ENCODE peak calls at places on chromosomes 12 and 14, in seven cellular contexts. T is neuronal stem cell, H is H1, A is mesendoderm, N is IMR-90, M is mesenchymal stem cell, E is trophoblast cell. Y is an unnamed sample.

GRCh38 chr14:64806862-64807495 is 72.7 kb downstream of the SPTB start:
- DNase-seq in T (no peak), H (no peak), A (no peak), N (no peak), M (no peak), E (no peak), Y (no peak)

GRCh38 chr14:61695695-61696527 is 598 bp downstream of the HIF1A start:
- DNase-seq in T (peak; percentile 76), H (no peak), A (peak; percentile 81), N (peak; percentile 47), M (peak; percentile 66), E (peak; percentile 70), Y (peak; percentile 62)

GRCh38 chr12:100797786-100798580 is 3.4 kb downstream of the ANO4 start:
- DNase-seq in T (no peak), H (no peak), A (no peak), N (no peak), M (no peak), E (no peak), Y (no peak)

GRCh38 chr12:64665506-64665905 is 55.2 kb downstream of the RASSF3 start:
- DNase-seq in T (no peak), H (no peak), A (peak; percentile 82), N (no peak), M (peak; percentile 70), E (no peak), Y (peak; percentile 61)

GRCh38 chr14:49995162-49995561 is 102.3 kb downstream of the ARF6 start:
- DNase-seq in T (no peak), H (no peak), A (no peak), N (peak; percentile 39), M (no peak), E (peak; percentile 82), Y (no peak)

GRCh38 chr12:118773956-118774723 is 207.2 kb upstream of the SRRM4 start:
- DNase-seq in T (peak; percentile 94), H (peak; percentile 82), A (peak; percentile 89), N (no peak), M (no peak), E (no peak), Y (peak; percentile 99)

GRCh38 chr14:71711619-71712018 is 220.6 kb upstream of the RGS6 start:
- DNase-seq in T (peak; percentile 26), H (no peak), A (no peak), N (peak; percentile 94), M (no peak), E (peak; percentile 58), Y (no peak)

GRCh38 chr14:68548194-68549056 is 244.4 kb downstream of the ZFP36L1 start:
- DNase-seq in T (peak; percentile 51), H (no peak), A (peak; percentile 68), N (peak; percentile 98), M (peak; percentile 99), E (peak; percentile 95), Y (no peak)

GRCh38 chr12:112347521-112347920 is 34.7 kb downstream of the HECTD4 start:
- DNase-seq in T (no peak), H (no peak), A (no peak), N (peak; percentile 99), M (peak; percentile 53), E (peak; percentile 27), Y (no peak)

GRCh38 chr14:100065161-100065871 is at the start of gene EVL:
- DNase-seq in T (no peak), H (no peak), A (no peak), N (no peak), M (no peak), E (no peak), Y (no peak)

GRCh38 chr12:2691001-2691339 is 103.8 kb upstream of the FKBP4 start:
- DNase-seq in T (peak; percentile 38), H (no peak), A (peak; percentile 71), N (peak; percentile 7), M (peak; percentile 66), E (peak; percentile 39), Y (peak; percentile 82)

GRCh38 chr14:100762089-100762515 is 35.4 kb downstream of the DLK1 start:
- DNase-seq in T (no peak), H (no peak), A (no peak), N (peak; percentile 44), M (peak; percentile 85), E (no peak), Y (no peak)

GRCh38 chr14:23154876-23155587 is 28.4 kb downstream of the SLC7A8 start:
- DNase-seq in T (no peak), H (no peak), A (peak; percentile 92), N (peak; percentile 89), M (peak; percentile 89), E (no peak), Y (peak; percentile 80)

GRCh38 chr12:120047072-120047471 is 58.0 kb downstream of the BICDL1 start:
- DNase-seq in T (no peak), H (no peak), A (no peak), N (no peak), M (no peak), E (no peak), Y (no peak)

GRCh38 chr14:96824283-96824682 is 27.1 kb downstream of the VRK1 start:
- DNase-seq in T (no peak), H (no peak), A (no peak), N (peak; percentile 83), M (peak; percentile 49), E (peak; percentile 29), Y (no peak)

GRCh38 chr12:93624595-93625294 is 52.3 kb downstream of the SOCS2 start:
- DNase-seq in T (no peak), H (no peak), A (peak; percentile 82), N (peak; percentile 98), M (peak; percentile 98), E (peak; percentile 73), Y (peak; percentile 5)

GRCh38 chr14:90446405-90446804 is 49.6 kb downstream of the CALM1 start:
- DNase-seq in T (no peak), H (no peak), A (no peak), N (no peak), M (no peak), E (peak; percentile 37), Y (no peak)

GRCh38 chr12:117884161-117884560 is 84.6 kb downstream of the KSR2 start:
- DNase-seq in T (no peak), H (no peak), A (no peak), N (no peak), M (no peak), E (no peak), Y (no peak)

GRCh38 chr12:101695698-101696097 is 1.7 kb upstream of the CHPT1 start:
- DNase-seq in T (no peak), H (no peak), A (no peak), N (peak; percentile 59), M (peak; percentile 26), E (peak; percentile 48), Y (no peak)

GRCh38 chr12:125079943-125080645 is 14.9 kb downstream of the AACS start:
- DNase-seq in T (no peak), H (no peak), A (no peak), N (no peak), M (no peak), E (peak; percentile 87), Y (no peak)

GRCh38 chr12:97758586-97758985 is 296.0 kb downstream of the RMST start:
- DNase-seq in T (no peak), H (no peak), A (no peak), N (no peak), M (no peak), E (no peak), Y (no peak)

GRCh38 chr12:97756741-97757140 is 294.1 kb downstream of the RMST start:
- DNase-seq in T (no peak), H (no peak), A (no peak), N (no peak), M (no peak), E (no peak), Y (no peak)

GRCh38 chr12:97756066-97756701 is 293.6 kb downstream of the RMST start:
- DNase-seq in T (no peak), H (no peak), A (no peak), N (no peak), M (no peak), E (no peak), Y (no peak)

GRCh38 chr12:97757431-97758091 is 295.0 kb downstream of the RMST start:
- DNase-seq in T (no peak), H (no peak), A (no peak), N (no peak), M (no peak), E (no peak), Y (no peak)

DNA sequence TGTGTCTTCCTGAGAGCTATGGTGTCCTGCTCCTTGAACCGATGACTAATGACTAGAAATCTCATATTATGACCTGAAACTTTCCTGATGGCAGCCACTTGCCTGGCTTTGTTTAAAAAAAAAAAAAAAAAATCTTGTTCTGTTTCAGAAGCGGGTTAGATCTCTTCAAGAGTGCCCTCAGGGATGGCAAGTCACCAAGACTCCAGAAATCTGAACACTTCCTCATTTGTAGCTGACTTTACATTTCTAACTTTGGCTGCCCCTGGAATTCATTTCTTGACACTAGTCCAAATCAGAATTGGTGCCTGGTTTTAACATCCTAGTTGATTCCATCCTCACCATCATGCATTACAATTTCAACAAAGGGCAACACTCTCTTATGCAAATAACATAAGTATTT is 295.5 kb downstream of the RMST start:
- DNase-seq in T (no peak), H (no peak), A (no peak), N (no peak), M (no peak), E (no peak), Y (no peak)
- H2BK120ac ChIP-seq in T (no peak overlapping the region), H (no peak overlapping the region), A (no peak overlapping the region), N (no peak overlapping the region), M (no peak overlapping the region), E (no peak overlapping the region), Y (no peak overlapping the region)

GRCh38 chr12:81350309-81350708 is 272.4 kb downstream of the ACSS3 start:
- DNase-seq in T (no peak), H (no peak), A (peak; percentile 71), N (no peak), M (no peak), E (no peak), Y (no peak)

DNA sequence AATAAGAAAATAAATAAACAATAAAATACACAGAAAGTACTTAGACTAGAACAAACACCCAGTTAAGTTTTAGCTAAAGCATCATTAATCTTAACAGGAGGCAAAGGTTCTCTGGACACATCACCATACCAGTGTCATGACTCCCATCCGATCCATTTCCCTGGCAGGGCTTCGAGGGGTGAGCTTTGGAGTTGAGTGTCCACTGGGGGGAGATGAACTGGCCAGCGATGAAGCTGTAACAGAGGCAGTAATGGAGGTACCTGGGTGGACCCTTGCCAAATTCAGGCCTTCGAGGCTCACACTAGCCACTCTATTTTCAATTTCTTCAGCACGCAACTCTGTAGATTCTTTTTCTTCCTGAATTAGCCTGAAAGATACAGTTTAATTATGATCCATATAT is 269.5 kb downstream of the ACSS3 start:
- DNase-seq in T (no peak), H (no peak), A (no peak), N (no peak), M (no peak), E (no peak), Y (peak; percentile 38)
- H2BK120ac ChIP-seq in T (no peak overlapping the region), H (no peak overlapping the region), A (no peak overlapping the region), N (no peak overlapping the region), M (no peak overlapping the region), E (no peak overlapping the region), Y (no peak overlapping the region)

GRCh38 chr12:84803661-84804060 is 108.9 kb downstream of the SLC6A15 start:
- DNase-seq in T (no peak), H (no peak), A (no peak), N (no peak), M (no peak), E (no peak), Y (no peak)
- H2BK120ac ChIP-seq in T (no peak overlapping the region), H (no peak overlapping the region), A (no peak overlapping the region), N (no peak overlapping the region), M (no peak overlapping the region), E (no peak overlapping the region), Y (no peak overlapping the region)

DNA sequence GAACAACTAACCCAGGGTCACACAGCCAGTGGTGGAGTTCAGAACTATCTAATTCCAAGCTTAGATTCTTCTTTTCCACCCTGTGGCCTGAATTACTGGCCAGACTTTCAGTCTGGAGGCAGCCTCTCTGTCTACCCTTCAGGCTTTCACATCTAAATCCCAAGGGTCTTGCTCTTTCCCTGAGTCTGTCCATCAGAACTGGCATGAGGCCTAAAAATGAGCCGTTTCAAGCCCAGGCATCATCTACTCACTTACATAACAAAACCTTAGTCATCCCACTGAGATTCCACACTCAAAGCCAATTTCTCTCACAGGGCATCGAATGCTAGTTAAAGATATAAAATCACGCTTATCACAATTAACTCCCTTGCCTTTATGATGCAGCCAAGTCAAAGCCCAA is 1.3 kb upstream of the PTGDR start:
- DNase-seq in T (no peak), H (no peak), A (no peak), N (peak; percentile 49), M (no peak), E (no peak), Y (no peak)
- H2BK120ac ChIP-seq in T (no peak overlapping the region), H (no peak overlapping the region), A (no peak overlapping the region), N (no peak overlapping the region), M (no peak overlapping the region), E (no peak overlapping the region), Y (no peak overlapping the region)